ENCODE peak calls at places on chromosome 5, in eight cellular contexts. One of them, this sample, is unnamed.

GRCh38 chr5:45417285-45417996 is 278.7 kb downstream of the HCN1 start:
- DNase-seq in kidney: no peak
- DNase-seq in esophagus squamous epithelium: no peak
- DNase-seq in lower lobe of right lung: no peak
- DNase-seq in GM12878: no peak
- DNase-seq in effector memory CD4-positive, alpha-beta T cell: no peak
- DNase-seq in ovary: no peak
- DNase-seq in Panc1: no peak
- DNase-seq in this sample: no peak

GRCh38 chr5:173534031-173534430 is 82.4 kb downstream of the BOD1 start:
- DNase-seq in ovary: no peak
- DNase-seq in kidney: no peak
- DNase-seq in GM12878: no peak
- DNase-seq in effector memory CD4-positive, alpha-beta T cell: no peak
- DNase-seq in lower lobe of right lung: no peak
- DNase-seq in Panc1: no peak
- DNase-seq in esophagus squamous epithelium: no peak
- DNase-seq in this sample: no peak

GRCh38 chr5:168359820-168360460 is 68.5 kb downstream of the WWC1 start:
- DNase-seq in kidney: no peak
- DNase-seq in GM12878: no peak
- DNase-seq in Panc1: no peak
- DNase-seq in esophagus squamous epithelium: no peak
- DNase-seq in lower lobe of right lung: no peak
- DNase-seq in effector memory CD4-positive, alpha-beta T cell: no peak
- DNase-seq in ovary: no peak
- DNase-seq in this sample: no peak

GRCh38 chr5:168939131-168939530 is 360.0 kb upstream of the PANK3 start:
- DNase-seq in effector memory CD4-positive, alpha-beta T cell: no peak
- DNase-seq in GM12878: no peak
- DNase-seq in lower lobe of right lung: no peak
- DNase-seq in Panc1: no peak
- DNase-seq in esophagus squamous epithelium: no peak
- DNase-seq in kidney: no peak
- DNase-seq in ovary: no peak
- DNase-seq in this sample: no peak

GRCh38 chr5:76657091-76657490 is 33.9 kb upstream of the F2RL2 start:
- DNase-seq in Panc1: no peak
- DNase-seq in lower lobe of right lung: no peak
- DNase-seq in effector memory CD4-positive, alpha-beta T cell: no peak
- DNase-seq in esophagus squamous epithelium: no peak
- DNase-seq in GM12878: no peak
- DNase-seq in kidney: no peak
- DNase-seq in ovary: no peak
- DNase-seq in this sample: no peak

GRCh38 chr5:61450880-61451279 is 118.8 kb downstream of the ZSWIM6 start:
- DNase-seq in effector memory CD4-positive, alpha-beta T cell: no peak
- DNase-seq in Panc1: peak; percentile 17
- DNase-seq in esophagus squamous epithelium: no peak
- DNase-seq in GM12878: no peak
- DNase-seq in lower lobe of right lung: no peak
- DNase-seq in ovary: no peak
- DNase-seq in kidney: no peak
- DNase-seq in this sample: no peak

GRCh38 chr5:113524927-113525326 is 11.4 kb downstream of the YTHDC2 start:
- DNase-seq in lower lobe of right lung: no peak
- DNase-seq in esophagus squamous epithelium: no peak
- DNase-seq in GM12878: no peak
- DNase-seq in effector memory CD4-positive, alpha-beta T cell: no peak
- DNase-seq in kidney: no peak
- DNase-seq in ovary: no peak
- DNase-seq in Panc1: no peak
- DNase-seq in this sample: no peak

GRCh38 chr5:58299266-58299665 is 160.6 kb downstream of the PLK2 start:
- DNase-seq in lower lobe of right lung: no peak
- DNase-seq in esophagus squamous epithelium: no peak
- DNase-seq in kidney: no peak
- DNase-seq in GM12878: no peak
- DNase-seq in ovary: no peak
- DNase-seq in effector memory CD4-positive, alpha-beta T cell: no peak
- DNase-seq in Panc1: no peak
- DNase-seq in this sample: no peak

GRCh38 chr5:126014691-126015090 is 408.5 kb upstream of the GRAMD2B start:
- DNase-seq in GM12878: no peak
- DNase-seq in Panc1: no peak
- DNase-seq in kidney: no peak
- DNase-seq in esophagus squamous epithelium: no peak
- DNase-seq in ovary: no peak
- DNase-seq in lower lobe of right lung: no peak
- DNase-seq in effector memory CD4-positive, alpha-beta T cell: no peak
- DNase-seq in this sample: no peak

GRCh38 chr5:171615201-171616001 is 170.2 kb upstream of the SMIM23 start:
- DNase-seq in esophagus squamous epithelium: no peak
- DNase-seq in Panc1: no peak
- DNase-seq in ovary: no peak
- DNase-seq in lower lobe of right lung: peak; percentile 68
- DNase-seq in effector memory CD4-positive, alpha-beta T cell: no peak
- DNase-seq in GM12878: no peak
- DNase-seq in kidney: peak; percentile 78
- DNase-seq in this sample: peak; percentile 49

GRCh38 chr5:170464280-170465127 is 39.3 kb upstream of the KCNIP1 start:
- DNase-seq in GM12878: no peak
- DNase-seq in kidney: no peak
- DNase-seq in Panc1: no peak
- DNase-seq in esophagus squamous epithelium: no peak
- DNase-seq in effector memory CD4-positive, alpha-beta T cell: no peak
- DNase-seq in lower lobe of right lung: no peak
- DNase-seq in ovary: no peak
- DNase-seq in this sample: no peak

GRCh38 chr5:108681079-108681921 is 66.4 kb upstream of the FER start:
- DNase-seq in GM12878: peak; percentile 67
- DNase-seq in esophagus squamous epithelium: no peak
- DNase-seq in kidney: no peak
- DNase-seq in ovary: no peak
- DNase-seq in Panc1: peak; percentile 63
- DNase-seq in effector memory CD4-positive, alpha-beta T cell: no peak
- DNase-seq in lower lobe of right lung: no peak
- DNase-seq in this sample: no peak

GRCh38 chr5:123719004-123719403 is 207.0 kb downstream of the CSNK1G3 start:
- DNase-seq in Panc1: no peak
- DNase-seq in lower lobe of right lung: no peak
- DNase-seq in esophagus squamous epithelium: no peak
- DNase-seq in effector memory CD4-positive, alpha-beta T cell: no peak
- DNase-seq in ovary: no peak
- DNase-seq in kidney: no peak
- DNase-seq in GM12878: no peak
- DNase-seq in this sample: no peak

GRCh38 chr5:60883229-60883628 is 39.2 kb upstream of the ELOVL7 start:
- DNase-seq in ovary: no peak
- DNase-seq in Panc1: no peak
- DNase-seq in GM12878: no peak
- DNase-seq in lower lobe of right lung: no peak
- DNase-seq in effector memory CD4-positive, alpha-beta T cell: no peak
- DNase-seq in esophagus squamous epithelium: no peak
- DNase-seq in kidney: no peak
- DNase-seq in this sample: no peak

GRCh38 chr5:19855031-19855430 is 133.0 kb downstream of the CDH18 start:
- DNase-seq in lower lobe of right lung: no peak
- DNase-seq in GM12878: no peak
- DNase-seq in esophagus squamous epithelium: no peak
- DNase-seq in kidney: no peak
- DNase-seq in Panc1: no peak
- DNase-seq in ovary: no peak
- DNase-seq in effector memory CD4-positive, alpha-beta T cell: no peak
- DNase-seq in this sample: no peak

GRCh38 chr5:128213340-128213739 is 129.8 kb downstream of the SLC12A2 start:
- DNase-seq in kidney: no peak
- DNase-seq in esophagus squamous epithelium: no peak
- DNase-seq in effector memory CD4-positive, alpha-beta T cell: no peak
- DNase-seq in Panc1: peak; percentile 53
- DNase-seq in GM12878: no peak
- DNase-seq in lower lobe of right lung: no peak
- DNase-seq in ovary: no peak
- DNase-seq in this sample: no peak

DNA sequence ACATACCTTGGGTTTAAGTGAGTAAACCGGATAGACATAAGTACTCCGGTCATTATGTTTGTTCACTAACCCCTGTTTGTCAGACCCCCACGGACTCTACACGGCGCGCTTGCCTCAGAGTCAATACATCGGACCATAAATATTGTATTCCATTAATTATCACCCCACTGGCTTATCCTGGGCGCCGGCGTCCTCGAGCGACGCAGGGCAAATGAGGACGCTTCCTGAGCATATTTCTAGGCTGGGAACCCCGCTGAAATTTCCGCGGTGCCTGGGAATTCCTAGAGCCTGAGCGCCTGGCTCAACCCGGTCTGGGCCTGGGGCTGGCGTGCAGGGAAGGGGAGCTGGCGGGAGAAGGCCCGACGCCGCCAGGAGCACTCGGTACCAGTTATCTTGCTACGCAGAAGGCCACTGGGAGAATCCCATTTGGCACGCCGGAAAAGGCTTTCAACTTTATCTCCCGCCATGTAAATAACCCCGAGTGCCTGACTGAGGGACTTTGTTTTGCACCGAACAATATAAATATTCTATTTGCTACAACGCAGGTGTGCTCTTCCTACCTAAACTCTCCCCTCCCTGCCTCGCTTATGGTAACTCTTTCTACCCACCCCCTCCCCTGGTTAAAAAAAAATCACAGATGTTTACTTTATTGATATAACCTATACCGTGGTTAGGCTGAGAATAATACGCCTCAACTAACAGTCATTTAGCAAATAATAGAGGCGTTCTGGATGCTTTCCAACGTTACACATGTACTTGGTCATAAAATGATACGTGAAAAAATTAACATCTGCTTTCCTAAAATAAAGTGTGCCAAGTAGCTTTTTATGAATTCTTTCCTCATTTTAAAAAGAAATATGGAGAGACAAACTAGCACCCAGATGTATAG is 19.5 kb downstream of the NR2F1 start:
- DNase-seq in esophagus squamous epithelium: no peak
- DNase-seq in GM12878: no peak
- DNase-seq in Panc1: no peak
- DNase-seq in kidney: no peak
- DNase-seq in effector memory CD4-positive, alpha-beta T cell: no peak
- DNase-seq in ovary: no peak
- DNase-seq in lower lobe of right lung: no peak
- DNase-seq in this sample: no peak
- H3K4me1 ChIP-seq in esophagus squamous epithelium: peaks cover 8% of the 10 kb centered on the region
- H3K4me1 ChIP-seq in GM12878: peaks cover 2% of the 10 kb centered on the region
- H3K4me1 ChIP-seq in Panc1: peaks cover 11% of the 10 kb centered on the region
- H3K4me1 ChIP-seq in kidney: no peaks in the 10 kb centered on the region
- H3K4me1 ChIP-seq in effector memory CD4-positive, alpha-beta T cell: peaks cover 5% of the 10 kb centered on the region
- H3K4me1 ChIP-seq in ovary: peaks cover 4% of the 10 kb centered on the region
- H3K4me1 ChIP-seq in lower lobe of right lung: peaks cover 7% of the 10 kb centered on the region
- H3K4me1 ChIP-seq in this sample: peaks cover 6% of the 10 kb centered on the region

GRCh38 chr5:121735618-121736017 is 116.1 kb upstream of the FTMT start:
- DNase-seq in effector memory CD4-positive, alpha-beta T cell: no peak
- DNase-seq in ovary: no peak
- DNase-seq in lower lobe of right lung: no peak
- DNase-seq in GM12878: no peak
- DNase-seq in Panc1: no peak
- DNase-seq in kidney: no peak
- DNase-seq in esophagus squamous epithelium: no peak
- DNase-seq in this sample: no peak
- H3K4me1 ChIP-seq in effector memory CD4-positive, alpha-beta T cell: no peaks in the 10 kb centered on the region
- H3K4me1 ChIP-seq in ovary: no peaks in the 10 kb centered on the region
- H3K4me1 ChIP-seq in lower lobe of right lung: no peaks in the 10 kb centered on the region
- H3K4me1 ChIP-seq in GM12878: no peaks in the 10 kb centered on the region
- H3K4me1 ChIP-seq in Panc1: no peaks in the 10 kb centered on the region
- H3K4me1 ChIP-seq in kidney: no peaks in the 10 kb centered on the region
- H3K4me1 ChIP-seq in esophagus squamous epithelium: no peaks in the 10 kb centered on the region
- H3K4me1 ChIP-seq in this sample: no peaks in the 10 kb centered on the region

DNA sequence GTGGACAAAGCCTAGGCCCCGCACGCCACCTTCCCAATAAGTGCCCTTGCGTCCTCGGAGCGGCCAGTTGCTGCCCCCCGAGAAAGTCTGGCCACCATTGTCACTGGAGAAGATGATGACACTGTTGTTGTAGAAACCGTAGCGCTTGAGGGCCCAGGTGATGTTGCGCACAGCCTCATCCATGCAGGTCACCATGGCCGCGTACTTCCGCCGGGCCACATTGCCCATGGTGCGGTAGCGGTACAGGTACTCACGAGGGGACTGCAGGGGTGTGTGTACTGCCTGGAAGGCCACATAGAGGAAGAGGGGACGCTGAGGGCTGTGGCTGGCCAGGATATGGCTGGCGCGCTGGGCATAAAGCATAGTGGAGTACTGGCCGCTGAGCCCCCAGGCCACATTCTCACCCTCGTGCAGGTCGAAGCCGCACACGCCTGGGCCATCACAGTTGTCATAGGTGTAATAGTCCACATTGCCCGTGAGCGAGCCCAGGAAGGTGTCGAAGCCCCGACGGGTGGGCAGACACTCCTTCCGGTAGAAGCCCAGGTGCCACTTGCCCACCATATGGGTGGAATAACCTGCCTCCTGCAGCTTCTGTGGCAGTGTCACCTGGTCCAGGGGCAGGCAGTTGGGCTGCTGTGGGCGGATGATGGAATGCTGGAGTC is 4.6 kb downstream of the ARSI start:
- DNase-seq in ovary: no peak
- DNase-seq in lower lobe of right lung: no peak
- DNase-seq in kidney: no peak
- DNase-seq in Panc1: no peak
- DNase-seq in effector memory CD4-positive, alpha-beta T cell: no peak
- DNase-seq in esophagus squamous epithelium: no peak
- DNase-seq in GM12878: no peak
- DNase-seq in this sample: peak; percentile 59
- H3K4me1 ChIP-seq in ovary: peaks cover 3% of the 10 kb centered on the region
- H3K4me1 ChIP-seq in lower lobe of right lung: peaks cover 10% of the 10 kb centered on the region
- H3K4me1 ChIP-seq in kidney: no peaks in the 10 kb centered on the region
- H3K4me1 ChIP-seq in Panc1: peaks cover 39% of the 10 kb centered on the region
- H3K4me1 ChIP-seq in effector memory CD4-positive, alpha-beta T cell: no peaks in the 10 kb centered on the region
- H3K4me1 ChIP-seq in esophagus squamous epithelium: peaks cover 57% of the 10 kb centered on the region
- H3K4me1 ChIP-seq in GM12878: no peaks in the 10 kb centered on the region
- H3K4me1 ChIP-seq in this sample: peaks cover 56% of the 10 kb centered on the region

GRCh38 chr5:140338918-140339317 is 7.5 kb downstream of the HBEGF start:
- DNase-seq in Panc1: no peak
- DNase-seq in effector memory CD4-positive, alpha-beta T cell: no peak
- DNase-seq in esophagus squamous epithelium: no peak
- DNase-seq in GM12878: no peak
- DNase-seq in ovary: no peak
- DNase-seq in lower lobe of right lung: no peak
- DNase-seq in kidney: no peak
- DNase-seq in this sample: no peak

GRCh38 chr5:140339636-140340035 is 6.8 kb downstream of the HBEGF start:
- DNase-seq in effector memory CD4-positive, alpha-beta T cell: no peak
- DNase-seq in esophagus squamous epithelium: no peak
- DNase-seq in kidney: no peak
- DNase-seq in ovary: no peak
- DNase-seq in Panc1: no peak
- DNase-seq in lower lobe of right lung: no peak
- DNase-seq in GM12878: no peak
- DNase-seq in this sample: no peak

GRCh38 chr5:140336388-140336787 is 10.0 kb downstream of the HBEGF start:
- DNase-seq in Panc1: no peak
- DNase-seq in effector memory CD4-positive, alpha-beta T cell: no peak
- DNase-seq in ovary: peak; percentile 49
- DNase-seq in esophagus squamous epithelium: no peak
- DNase-seq in kidney: peak; percentile 93
- DNase-seq in GM12878: no peak
- DNase-seq in lower lobe of right lung: no peak
- DNase-seq in this sample: peak; percentile 87

GRCh38 chr5:140338336-140338735 is 8.1 kb downstream of the HBEGF start:
- DNase-seq in kidney: no peak
- DNase-seq in effector memory CD4-positive, alpha-beta T cell: no peak
- DNase-seq in Panc1: no peak
- DNase-seq in ovary: no peak
- DNase-seq in lower lobe of right lung: no peak
- DNase-seq in esophagus squamous epithelium: no peak
- DNase-seq in GM12878: no peak
- DNase-seq in this sample: no peak

GRCh38 chr5:140337880-140338279 is 8.5 kb downstream of the HBEGF start:
- DNase-seq in lower lobe of right lung: no peak
- DNase-seq in effector memory CD4-positive, alpha-beta T cell: no peak
- DNase-seq in ovary: no peak
- DNase-seq in GM12878: no peak
- DNase-seq in kidney: no peak
- DNase-seq in esophagus squamous epithelium: no peak
- DNase-seq in Panc1: no peak
- DNase-seq in this sample: no peak
- H3K4me1 ChIP-seq in lower lobe of right lung: peaks cover 67% of the 10 kb centered on the region
- H3K4me1 ChIP-seq in effector memory CD4-positive, alpha-beta T cell: peaks cover 12% of the 10 kb centered on the region
- H3K4me1 ChIP-seq in ovary: peaks cover 3% of the 10 kb centered on the region
- H3K4me1 ChIP-seq in GM12878: peaks cover 28% of the 10 kb centered on the region
- H3K4me1 ChIP-seq in kidney: no peaks in the 10 kb centered on the region
- H3K4me1 ChIP-seq in esophagus squamous epithelium: peaks cover 13% of the 10 kb centered on the region
- H3K4me1 ChIP-seq in Panc1: no peaks in the 10 kb centered on the region
- H3K4me1 ChIP-seq in this sample: peaks cover 55% of the 10 kb centered on the region